ENCODE peak calls at places on chromosomes 5 and 9, in nine cellular contexts. L is IMR-90, H is left lung, S is H9, N is hepatocyte, Y is A549, B is lung, D is psoas muscle, P is lower lobe of right lung. T is an unnamed sample.

GRCh38 chr9:123716339-123716738 is 213.6 kb downstream of the DENND1A start:
- DNase-seq in B (no peak), N (no peak), H (no peak), L (peak; percentile 6), P (no peak), Y (no peak), D (no peak), S (no peak), T (no peak)

GRCh38 chr9:111992523-111992922 is 95.9 kb downstream of the UGCG start:
- DNase-seq in B (no peak), L (peak; percentile 82), S (no peak), N (no peak), Y (no peak), H (no peak), D (no peak), P (no peak), T (peak; percentile 94)

GRCh38 chr9:115109486-115109885 is 8.5 kb downstream of the TNC start:
- DNase-seq in N (peak; percentile 34), P (no peak), D (no peak), L (peak; percentile 72), B (no peak), S (no peak), Y (no peak), H (no peak), T (peak; percentile 62)

GRCh38 chr5:147551677-147552076 is 41.8 kb upstream of the DPYSL3 start:
- DNase-seq in Y (no peak), D (no peak), B (no peak), S (no peak), N (no peak), L (peak; percentile 31), P (no peak), H (no peak), T (no peak)

GRCh38 chr5:90263102-90263501 is 146.5 kb downstream of the CETN3 start:
- DNase-seq in H (no peak), D (no peak), S (no peak), N (no peak), Y (no peak), B (no peak), P (no peak), L (no peak), T (no peak)

GRCh38 chr9:105138306-105138801 is 106.1 kb upstream of the SLC44A1 start:
- DNase-seq in H (no peak), P (no peak), S (peak; percentile 69), N (peak; percentile 55), D (no peak), L (no peak), Y (no peak), B (no peak), T (no peak)

GRCh38 chr9:95137587-95138145 is 179.8 kb downstream of the FANCC start:
- DNase-seq in L (no peak), P (no peak), B (no peak), S (no peak), D (no peak), Y (no peak), N (no peak), H (no peak), T (no peak)

GRCh38 chr5:143491644-143492043 is 88.2 kb upstream of the NR3C1 start:
- DNase-seq in N (no peak), H (no peak), L (no peak), Y (no peak), B (no peak), S (no peak), D (no peak), P (no peak), T (no peak)

GRCh38 chr5:6430418-6431028 is 18.1 kb upstream of the UBE2QL1 start:
- DNase-seq in B (no peak), P (no peak), N (no peak), H (no peak), Y (no peak), L (no peak), S (no peak), D (peak; percentile 43), T (no peak)

GRCh38 chr9:113516840-113517577 is 53.5 kb downstream of the RGS3 start:
- DNase-seq in Y (no peak), N (no peak), D (no peak), P (no peak), S (no peak), L (peak; percentile 39), H (no peak), B (no peak), T (no peak)

GRCh38 chr5:179451813-179452196 is 98.5 kb upstream of the RUFY1 start:
- DNase-seq in H (no peak), B (no peak), P (no peak), N (no peak), Y (no peak), S (no peak), L (no peak), D (no peak), T (no peak)

GRCh38 chr5:82044015-82044414 is 72.2 kb downstream of the ATG10 start:
- DNase-seq in S (no peak), Y (no peak), D (no peak), N (no peak), B (no peak), L (no peak), H (no peak), P (no peak), T (no peak)

GRCh38 chr5:37771203-37771611 is 68.6 kb downstream of the GDNF start:
- DNase-seq in P (no peak), B (no peak), S (no peak), N (peak; percentile 11), L (no peak), D (no peak), H (no peak), Y (no peak), T (no peak)

GRCh38 chr9:131418143-131419028 is 24.5 kb downstream of the PRRC2B start:
- DNase-seq in N (peak; percentile 49), L (peak; percentile 41), S (peak; percentile 56), P (peak; percentile 47), H (no peak), B (no peak), Y (no peak), D (peak; percentile 44), T (no peak)

GRCh38 chr5:73497537-73498056 is 645 bp upstream of the BTF3 start:
- DNase-seq in L (no peak), B (no peak), Y (no peak), H (no peak), P (no peak), D (no peak), N (no peak), S (no peak), T (no peak)

GRCh38 chr5:172283862-172284274 is 304 bp upstream of the UBTD2 start:
- DNase-seq in L (peak; percentile 74), B (peak; percentile 85), P (peak; percentile 87), D (peak; percentile 88), N (peak; percentile 96), Y (peak; percentile 93), S (peak; percentile 87), H (peak; percentile 96), T (no peak)

GRCh38 chr5:65830856-65831255 is 95.5 kb upstream of the ERBIN start:
- DNase-seq in P (no peak), D (no peak), S (no peak), N (no peak), Y (no peak), B (no peak), H (no peak), L (no peak), T (no peak)

GRCh38 chr9:70399141-70399540 is 15.3 kb downstream of the KLF9 start:
- DNase-seq in N (no peak), H (no peak), P (no peak), D (no peak), S (no peak), B (no peak), Y (no peak), L (no peak), T (no peak)
- H3K4me1 ChIP-seq in N (peaks cover 8% of the 10 kb centered on the region), H (peaks cover 14% of the 10 kb centered on the region), P (peaks cover 100% of the 10 kb centered on the region), D (peaks cover 100% of the 10 kb centered on the region), S (no peaks in the 10 kb centered on the region), B (peaks cover 31% of the 10 kb centered on the region), Y (no peaks in the 10 kb centered on the region), L (peaks cover 12% of the 10 kb centered on the region), T (no peaks in the 10 kb centered on the region)

DNA sequence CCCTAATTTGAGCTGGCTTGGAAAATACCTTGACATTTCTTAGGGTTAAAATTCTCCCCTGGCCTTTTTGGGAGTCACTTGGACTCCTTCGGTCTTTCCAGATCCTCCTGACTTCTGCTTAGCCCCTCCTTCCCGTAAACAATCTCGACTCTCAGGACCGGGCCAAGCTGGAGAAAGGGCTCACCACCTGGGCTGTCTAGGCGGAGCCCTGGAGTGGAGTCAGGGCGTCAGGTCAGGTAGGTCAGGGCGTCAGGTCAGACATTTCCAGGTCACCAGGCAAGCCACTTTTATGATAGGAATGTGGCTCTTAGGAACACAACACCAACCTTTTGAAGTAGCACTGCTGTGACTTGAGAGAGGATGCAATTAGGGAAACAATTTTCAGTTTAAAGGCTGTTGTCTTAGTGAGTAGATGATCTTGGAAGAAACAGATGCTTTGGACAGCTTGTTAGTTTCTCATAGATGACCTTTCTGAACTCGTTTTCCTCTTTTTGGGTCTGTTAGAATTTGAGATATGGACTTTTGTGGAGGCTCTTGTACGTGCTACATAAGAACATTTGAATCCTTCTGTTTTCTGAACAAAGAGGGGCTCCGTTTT is 12.8 kb downstream of the OSTF1 start:
- DNase-seq in Y (no peak), H (no peak), D (no peak), N (no peak), S (peak; percentile 41), P (peak; percentile 61), L (no peak), B (peak; percentile 44), T (no peak)
- H3K4me1 ChIP-seq in Y (no peaks in the 10 kb centered on the region), H (peaks cover 3% of the 10 kb centered on the region), D (no peaks in the 10 kb centered on the region), N (no peaks in the 10 kb centered on the region), S (no peaks in the 10 kb centered on the region), P (peaks cover 42% of the 10 kb centered on the region), L (peaks cover 10% of the 10 kb centered on the region), B (peaks cover 16% of the 10 kb centered on the region), T (no peaks in the 10 kb centered on the region)

GRCh38 chr5:139149477-139150199 is 48.5 kb downstream of the SIL1 start:
- DNase-seq in B (no peak), N (no peak), D (no peak), H (no peak), P (no peak), Y (no peak), L (peak; percentile 73), S (no peak), T (no peak)

GRCh38 chr5:139148306-139148705 is 49.9 kb downstream of the SIL1 start:
- DNase-seq in L (no peak), B (no peak), H (no peak), S (no peak), Y (no peak), D (no peak), N (no peak), P (no peak), T (peak; percentile 33)

GRCh38 chr5:139148986-139149385 is 49.2 kb downstream of the SIL1 start:
- DNase-seq in N (no peak), B (no peak), P (no peak), H (no peak), D (no peak), Y (no peak), S (no peak), L (no peak), T (no peak)

GRCh38 chr5:139151902-139152301 is 46.3 kb downstream of the SIL1 start:
- DNase-seq in D (no peak), Y (no peak), B (no peak), L (no peak), H (no peak), S (no peak), P (no peak), N (no peak), T (no peak)

GRCh38 chr5:139150359-139150999 is 47.7 kb downstream of the SIL1 start:
- DNase-seq in S (no peak), Y (no peak), H (no peak), D (no peak), L (no peak), P (no peak), B (no peak), N (no peak), T (no peak)
- H3K4me1 ChIP-seq in S (no peaks in the 10 kb centered on the region), Y (no peaks in the 10 kb centered on the region), H (peaks cover 27% of the 10 kb centered on the region), D (peaks cover 36% of the 10 kb centered on the region), L (peaks cover 15% of the 10 kb centered on the region), P (peaks cover 50% of the 10 kb centered on the region), B (peaks cover 14% of the 10 kb centered on the region), N (peaks cover 26% of the 10 kb centered on the region), T (peaks cover 7% of the 10 kb centered on the region)

GRCh38 chr5:68225188-68225910 is 9.8 kb downstream of the PIK3R1 start:
- DNase-seq in B (peak; percentile 79), Y (no peak), D (peak; percentile 69), P (no peak), S (no peak), L (peak; percentile 87), H (no peak), N (peak; percentile 42), T (peak; percentile 73)
- H3K4me1 ChIP-seq in B (peaks cover 14% of the 10 kb centered on the region), Y (peaks cover 16% of the 10 kb centered on the region), D (peaks cover 60% of the 10 kb centered on the region), P (peaks cover 60% of the 10 kb centered on the region), S (no peaks in the 10 kb centered on the region), L (peaks cover 6% of the 10 kb centered on the region), H (peaks cover 20% of the 10 kb centered on the region), N (peaks cover 55% of the 10 kb centered on the region), T (peaks cover 20% of the 10 kb centered on the region)

T was measured in foreskin keratinocyte.